ENCODE peak calls at places on chromosomes 5 and 9, in six cellular contexts. D, W, C, J, Q and Z are unnamed samples.

GRCh38 chr5:75690669-75691068 is 26.6 kb downstream of the POC5 start:
- DNase-seq in D (no peak), W (no peak), C (no peak), J (no peak), Q (no peak), Z (no peak)

GRCh38 chr5:176629317-176629852 is 949 bp downstream of the SNCB start:
- DNase-seq in D (no peak), W (no peak), C (no peak), J (no peak), Q (no peak), Z (no peak)

GRCh38 chr9:18428621-18429020 is 45.3 kb upstream of the ADAMTSL1 start:
- DNase-seq in D (peak), W (no peak), C (no peak), J (no peak), Q (no peak), Z (no peak)

GRCh38 chr5:1541662-1542008 is 17.9 kb upstream of the LPCAT1 start:
- DNase-seq in D (no peak), W (no peak), C (no peak), J (no peak), Q (no peak), Z (no peak)

GRCh38 chr5:109690456-109691247 is 925 bp downstream of the MAN2A1 start:
- DNase-seq in D (peak), W (peak), C (peak), J (peak), Q (peak), Z (peak)

GRCh38 chr9:96217756-96218693 is 84.0 kb downstream of the HSD17B3 start:
- DNase-seq in D (peak), W (peak), C (peak), J (peak), Q (peak), Z (peak)

GRCh38 chr5:132462856-132463745 is 27.5 kb downstream of the IRF1 start:
- DNase-seq in D (no peak), W (no peak), C (no peak), J (no peak), Q (no peak), Z (no peak)

GRCh38 chr5:65926893-65927292 is 518 bp downstream of the ERBIN start:
- DNase-seq in D (peak), W (no peak), C (no peak), J (no peak), Q (no peak), Z (no peak)

GRCh38 chr5:14588145-14588544 is 6.6 kb downstream of the OTULINL start:
- DNase-seq in D (no peak), W (no peak), C (no peak), J (no peak), Q (no peak), Z (no peak)

GRCh38 chr9:20568406-20568805 is 53.9 kb downstream of the MLLT3 start:
- DNase-seq in D (no peak), W (no peak), C (no peak), J (no peak), Q (no peak), Z (no peak)

GRCh38 chr9:114037961-114038723 is 40.0 kb downstream of the AMBP start:
- DNase-seq in D (no peak), W (peak), C (no peak), J (no peak), Q (no peak), Z (no peak)